ENCODE peak calls at places on chromosomes 1 and 21, in six cellular contexts. One of them, this sample, is unnamed.

GRCh38 chr1:150536836-150537731 is 12.1 kb upstream of the ADAMTSL4 start:
- DNase-seq in adrenal gland: no peak
- DNase-seq in tibial nerve: no peak
- DNase-seq in Peyer's patch: no peak
- DNase-seq in ovary: no peak
- DNase-seq in stomach: no peak
- DNase-seq in this sample: no peak

GRCh38 chr1:167427843-167428242 is 90.5 kb downstream of the CD247 start:
- DNase-seq in adrenal gland: no peak
- DNase-seq in tibial nerve: no peak
- DNase-seq in Peyer's patch: no peak
- DNase-seq in ovary: no peak
- DNase-seq in stomach: no peak
- DNase-seq in this sample: no peak

GRCh38 chr1:21304488-21304887 is 14.2 kb upstream of the ECE1 start:
- DNase-seq in adrenal gland: no peak
- DNase-seq in tibial nerve: no peak
- DNase-seq in Peyer's patch: no peak
- DNase-seq in ovary: no peak
- DNase-seq in stomach: no peak
- DNase-seq in this sample: no peak

GRCh38 chr1:67347688-67348472 is 40.2 kb downstream of the IL12RB2 start:
- DNase-seq in adrenal gland: peak; percentile 58
- DNase-seq in tibial nerve: peak; percentile 22
- DNase-seq in Peyer's patch: no peak
- DNase-seq in ovary: peak; percentile 47
- DNase-seq in stomach: peak; percentile 41
- DNase-seq in this sample: peak; percentile 52

GRCh38 chr1:67459068-67459467 is 28.9 kb upstream of the SERBP1 start:
- DNase-seq in adrenal gland: no peak
- DNase-seq in tibial nerve: no peak
- DNase-seq in Peyer's patch: no peak
- DNase-seq in ovary: no peak
- DNase-seq in stomach: no peak
- DNase-seq in this sample: no peak

GRCh38 chr1:152613511-152613910 is at the start of gene LCE3B:
- DNase-seq in adrenal gland: no peak
- DNase-seq in tibial nerve: no peak
- DNase-seq in Peyer's patch: no peak
- DNase-seq in ovary: no peak
- DNase-seq in stomach: no peak
- DNase-seq in this sample: no peak

GRCh38 chr1:44294588-44295007 is 60.5 kb downstream of the ERI3 start:
- DNase-seq in adrenal gland: peak; percentile 43
- DNase-seq in tibial nerve: peak; percentile 52
- DNase-seq in Peyer's patch: peak; percentile 16
- DNase-seq in ovary: peak; percentile 39
- DNase-seq in stomach: peak; percentile 29
- DNase-seq in this sample: peak; percentile 10

GRCh38 chr1:73104749-73105148 is 822.4 kb upstream of the NEGR1 start:
- DNase-seq in adrenal gland: no peak
- DNase-seq in tibial nerve: no peak
- DNase-seq in Peyer's patch: no peak
- DNase-seq in ovary: no peak
- DNase-seq in stomach: no peak
- DNase-seq in this sample: no peak

GRCh38 chr1:232705815-232706575 is 76.1 kb upstream of the SIPA1L2 start:
- DNase-seq in adrenal gland: peak; percentile 40
- DNase-seq in tibial nerve: no peak
- DNase-seq in Peyer's patch: no peak
- DNase-seq in ovary: no peak
- DNase-seq in stomach: no peak
- DNase-seq in this sample: no peak

GRCh38 chr1:53048960-53049573 is 12.9 kb upstream of the PODN start:
- DNase-seq in adrenal gland: no peak
- DNase-seq in tibial nerve: no peak
- DNase-seq in Peyer's patch: no peak
- DNase-seq in ovary: no peak
- DNase-seq in stomach: no peak
- DNase-seq in this sample: no peak

GRCh38 chr21:38170283-38170682 is 86.5 kb upstream of the KCNJ15 start:
- DNase-seq in adrenal gland: no peak
- DNase-seq in tibial nerve: no peak
- DNase-seq in Peyer's patch: no peak
- DNase-seq in ovary: no peak
- DNase-seq in stomach: peak; percentile 57
- DNase-seq in this sample: peak; percentile 26

GRCh38 chr1:173429517-173430477 is 47.3 kb upstream of the PRDX6 start:
- DNase-seq in adrenal gland: peak; percentile 88
- DNase-seq in tibial nerve: peak; percentile 80
- DNase-seq in Peyer's patch: peak; percentile 82
- DNase-seq in ovary: peak; percentile 92
- DNase-seq in stomach: peak; percentile 75
- DNase-seq in this sample: peak; percentile 84

GRCh38 chr1:41431490-41432350 is 52.8 kb downstream of the EDN2 start:
- DNase-seq in adrenal gland: peak; percentile 52
- DNase-seq in tibial nerve: no peak
- DNase-seq in Peyer's patch: no peak
- DNase-seq in ovary: peak; percentile 40
- DNase-seq in stomach: peak; percentile 34
- DNase-seq in this sample: no peak

GRCh38 chr1:41434306-41434705 is 50.2 kb downstream of the EDN2 start:
- DNase-seq in adrenal gland: no peak
- DNase-seq in tibial nerve: no peak
- DNase-seq in Peyer's patch: no peak
- DNase-seq in ovary: no peak
- DNase-seq in stomach: no peak
- DNase-seq in this sample: no peak

GRCh38 chr1:41432481-41433280 is 51.8 kb downstream of the EDN2 start:
- DNase-seq in adrenal gland: peak; percentile 97
- DNase-seq in tibial nerve: peak; percentile 77
- DNase-seq in Peyer's patch: peak; percentile 58
- DNase-seq in ovary: peak; percentile 85
- DNase-seq in stomach: peak; percentile 89
- DNase-seq in this sample: peak; percentile 91

GRCh38 chr1:41434748-41435449 is 49.6 kb downstream of the EDN2 start:
- DNase-seq in adrenal gland: no peak
- DNase-seq in tibial nerve: no peak
- DNase-seq in Peyer's patch: no peak
- DNase-seq in ovary: no peak
- DNase-seq in stomach: no peak
- DNase-seq in this sample: no peak

DNA sequence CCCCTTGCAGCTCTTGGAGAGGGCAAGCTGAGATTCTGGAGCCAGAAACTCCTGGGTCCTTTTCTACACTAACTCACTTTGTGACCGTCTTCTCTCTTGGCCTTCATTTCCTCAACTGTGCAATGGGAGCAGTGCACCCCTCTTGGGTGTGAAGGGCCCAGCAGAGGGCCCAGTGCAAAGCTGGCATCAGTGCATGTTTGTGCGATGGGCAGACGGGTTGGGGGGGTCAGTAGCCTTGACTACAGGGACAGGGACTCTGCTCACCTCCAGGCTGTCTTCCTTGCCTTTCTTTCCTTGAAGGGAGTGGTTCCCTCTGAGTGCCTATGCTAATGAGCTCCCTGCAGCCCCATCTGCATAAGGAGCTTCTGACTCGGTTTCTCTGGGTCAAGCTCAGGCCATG is 51.0 kb downstream of the EDN2 start:
- DNase-seq in adrenal gland: no peak
- DNase-seq in tibial nerve: no peak
- DNase-seq in Peyer's patch: no peak
- DNase-seq in ovary: no peak
- DNase-seq in stomach: no peak
- DNase-seq in this sample: no peak
- H3K4me1 ChIP-seq in adrenal gland: peaks cover 10% of the 10 kb centered on the region
- H3K4me1 ChIP-seq in tibial nerve: peaks cover 56% of the 10 kb centered on the region
- H3K4me1 ChIP-seq in Peyer's patch: peaks cover 5% of the 10 kb centered on the region
- H3K4me1 ChIP-seq in ovary: peaks cover 12% of the 10 kb centered on the region
- H3K4me1 ChIP-seq in stomach: peaks cover 24% of the 10 kb centered on the region
- H3K4me1 ChIP-seq in this sample: peaks cover 15% of the 10 kb centered on the region

GRCh38 chr1:171769754-171770153 is 11.7 kb upstream of the METTL13 start:
- DNase-seq in adrenal gland: no peak
- DNase-seq in tibial nerve: no peak
- DNase-seq in Peyer's patch: no peak
- DNase-seq in ovary: no peak
- DNase-seq in stomach: no peak
- DNase-seq in this sample: no peak
- TF ChIP-seq POLR2A in adrenal gland: no peak
- TF ChIP-seq POLR2A in tibial nerve: no peak
- TF ChIP-seq POLR2A in Peyer's patch: no peak
- TF ChIP-seq POLR2A in ovary: no peak
- TF ChIP-seq POLR2A in stomach: no peak
- TF ChIP-seq POLR2A in this sample: no peak

GRCh38 chr1:40276122-40276521 is 18.1 kb downstream of the ZMPSTE24 start:
- DNase-seq in adrenal gland: no peak
- DNase-seq in tibial nerve: no peak
- DNase-seq in Peyer's patch: no peak
- DNase-seq in ovary: no peak
- DNase-seq in stomach: no peak
- DNase-seq in this sample: no peak
- H3K36me3 ChIP-seq in adrenal gland: no peaks in the 10 kb centered on the region
- H3K36me3 ChIP-seq in tibial nerve: peaks cover 85% of the 10 kb centered on the region
- H3K36me3 ChIP-seq in Peyer's patch: no peaks in the 10 kb centered on the region
- H3K36me3 ChIP-seq in ovary: no peaks in the 10 kb centered on the region
- H3K36me3 ChIP-seq in stomach: peaks cover 8% of the 10 kb centered on the region
- H3K36me3 ChIP-seq in this sample: peaks cover 12% of the 10 kb centered on the region

GRCh38 chr1:10472220-10473144 is at the start of gene DFFA:
- DNase-seq in adrenal gland: peak; percentile 96
- DNase-seq in tibial nerve: peak; percentile 78
- DNase-seq in Peyer's patch: peak; percentile 97
- DNase-seq in ovary: peak; percentile 93
- DNase-seq in stomach: peak; percentile 93
- DNase-seq in this sample: peak; percentile 93
- H3K4me1 ChIP-seq in adrenal gland: peaks cover 7% of the 10 kb centered on the region
- H3K4me1 ChIP-seq in tibial nerve: peaks cover 50% of the 10 kb centered on the region
- H3K4me1 ChIP-seq in Peyer's patch: no peaks in the 10 kb centered on the region
- H3K4me1 ChIP-seq in ovary: peaks cover 7% of the 10 kb centered on the region
- H3K4me1 ChIP-seq in stomach: peaks cover 22% of the 10 kb centered on the region
- H3K4me1 ChIP-seq in this sample: peaks cover 15% of the 10 kb centered on the region

This sample was measured in thyroid gland.